ENCODE peak calls at places on chromosomes 11 and 22, in five cellular contexts. One of them, this sample, is unnamed.

GRCh38 chr11:93005239-93005638 is 35.8 kb downstream of the MTNR1B start:
- DNase-seq in H1: no peak
- DNase-seq in GM12891: no peak
- DNase-seq in K562: no peak
- DNase-seq in HepG2: no peak
- DNase-seq in this sample: no peak

GRCh38 chr22:42065408-42066132 is 5.0 kb downstream of the NAGA start:
- DNase-seq in H1: peak
- DNase-seq in GM12891: no peak
- DNase-seq in K562: no peak
- DNase-seq in HepG2: no peak
- DNase-seq in this sample: no peak

GRCh38 chr22:26763633-26764295 is 106.4 kb downstream of the MIAT start:
- DNase-seq in H1: no peak
- DNase-seq in GM12891: no peak
- DNase-seq in K562: no peak
- DNase-seq in HepG2: peak
- DNase-seq in this sample: no peak

GRCh38 chr11:19808076-19808911 is 95.7 kb downstream of the NAV2 start:
- DNase-seq in H1: no peak
- DNase-seq in GM12891: no peak
- DNase-seq in K562: no peak
- DNase-seq in HepG2: no peak
- DNase-seq in this sample: no peak

GRCh38 chr11:68677432-68677831 is 6.9 kb upstream of the GAL start:
- DNase-seq in H1: no peak
- DNase-seq in GM12891: no peak
- DNase-seq in K562: peak
- DNase-seq in HepG2: peak
- DNase-seq in this sample: no peak

GRCh38 chr11:58688779-58689503 is 42.8 kb downstream of the GLYAT start:
- DNase-seq in H1: no peak
- DNase-seq in GM12891: no peak
- DNase-seq in K562: no peak
- DNase-seq in HepG2: no peak
- DNase-seq in this sample: no peak

GRCh38 chr11:6319879-6320410 is 356 bp downstream of the CAVIN3 start:
- DNase-seq in H1: no peak
- DNase-seq in GM12891: peak
- DNase-seq in K562: peak
- DNase-seq in HepG2: no peak
- DNase-seq in this sample: peak

GRCh38 chr11:15055620-15056356 is 17.6 kb upstream of the CALCB start:
- DNase-seq in H1: no peak
- DNase-seq in GM12891: no peak
- DNase-seq in K562: no peak
- DNase-seq in HepG2: no peak
- DNase-seq in this sample: no peak

GRCh38 chr11:134357545-134357839 is 25.7 kb downstream of the GLB1L2 start:
- DNase-seq in H1: no peak
- DNase-seq in GM12891: no peak
- DNase-seq in K562: no peak
- DNase-seq in HepG2: no peak
- DNase-seq in this sample: no peak

GRCh38 chr11:57903441-57904123 is 120.1 kb upstream of the OR9Q1 start:
- DNase-seq in H1: no peak
- DNase-seq in GM12891: peak
- DNase-seq in K562: peak
- DNase-seq in HepG2: no peak
- DNase-seq in this sample: peak

GRCh38 chr11:6647282-6647679 is 8.3 kb downstream of the DCHS1 start:
- DNase-seq in H1: no peak
- DNase-seq in GM12891: no peak
- DNase-seq in K562: no peak
- DNase-seq in HepG2: no peak
- DNase-seq in this sample: no peak

GRCh38 chr11:134564472-134565200 is 152.6 kb upstream of the B3GAT1 start:
- DNase-seq in H1: peak
- DNase-seq in GM12891: no peak
- DNase-seq in K562: no peak
- DNase-seq in HepG2: no peak
- DNase-seq in this sample: no peak

GRCh38 chr11:119912214-119912613 is 183.2 kb upstream of the NECTIN1 start:
- DNase-seq in H1: no peak
- DNase-seq in GM12891: no peak
- DNase-seq in K562: no peak
- DNase-seq in HepG2: no peak
- DNase-seq in this sample: no peak

GRCh38 chr11:131430466-131431176 is 60.2 kb downstream of the NTM start:
- DNase-seq in H1: no peak
- DNase-seq in GM12891: no peak
- DNase-seq in K562: no peak
- DNase-seq in HepG2: no peak
- DNase-seq in this sample: no peak

GRCh38 chr11:76795936-76796441 is 12.8 kb downstream of the TSKU start:
- DNase-seq in H1: no peak
- DNase-seq in GM12891: no peak
- DNase-seq in K562: no peak
- DNase-seq in HepG2: no peak
- DNase-seq in this sample: no peak

GRCh38 chr22:27309713-27310112 is 491.8 kb downstream of the MN1 start:
- DNase-seq in H1: no peak
- DNase-seq in GM12891: no peak
- DNase-seq in K562: no peak
- DNase-seq in HepG2: no peak
- DNase-seq in this sample: no peak

GRCh38 chr22:48491451-48491941 is 1336.2 kb downstream of the BRD1 start:
- DNase-seq in H1: no peak
- DNase-seq in GM12891: no peak
- DNase-seq in K562: no peak
- DNase-seq in HepG2: no peak
- DNase-seq in this sample: no peak

GRCh38 chr11:61773356-61773755 is 19.0 kb downstream of the TMEM258 start:
- DNase-seq in H1: no peak
- DNase-seq in GM12891: no peak
- DNase-seq in K562: no peak
- DNase-seq in HepG2: no peak
- DNase-seq in this sample: no peak

GRCh38 chr22:42511401-42511891 is 8.2 kb downstream of the RRP7A start:
- DNase-seq in H1: no peak
- DNase-seq in GM12891: no peak
- DNase-seq in K562: no peak
- DNase-seq in HepG2: no peak
- DNase-seq in this sample: no peak

GRCh38 chr22:23180301-23180892 is at the start of gene BCR:
- DNase-seq in H1: no peak
- DNase-seq in GM12891: peak
- DNase-seq in K562: no peak
- DNase-seq in HepG2: no peak
- DNase-seq in this sample: peak

GRCh38 chr22:45995405-45996101 is 18.6 kb upstream of the WNT7B start:
- DNase-seq in H1: no peak
- DNase-seq in GM12891: no peak
- DNase-seq in K562: no peak
- DNase-seq in HepG2: no peak
- DNase-seq in this sample: no peak

GRCh38 chr11:76236092-76237026 is 30.1 kb upstream of the WNT11 start:
- DNase-seq in H1: peak
- DNase-seq in GM12891: peak
- DNase-seq in K562: peak
- DNase-seq in HepG2: no peak
- DNase-seq in this sample: peak

GRCh38 chr11:122213111-122213510 is 97.1 kb upstream of the BLID start:
- DNase-seq in H1: no peak
- DNase-seq in GM12891: no peak
- DNase-seq in K562: no peak
- DNase-seq in HepG2: no peak
- DNase-seq in this sample: no peak

GRCh38 chr11:120057595-120058581 is 80.0 kb downstream of the TRIM29 start:
- DNase-seq in H1: peak
- DNase-seq in GM12891: no peak
- DNase-seq in K562: no peak
- DNase-seq in HepG2: peak
- DNase-seq in this sample: no peak

GRCh38 chr11:64765291-64765803 is 5.6 kb upstream of the PYGM start:
- DNase-seq in H1: no peak
- DNase-seq in GM12891: no peak
- DNase-seq in K562: no peak
- DNase-seq in HepG2: no peak
- DNase-seq in this sample: no peak
- TF ChIP-seq POLR2AphosphoS5 in H1: peak
- TF ChIP-seq POLR2AphosphoS5 in GM12891: peak
- TF ChIP-seq POLR2AphosphoS5 in K562: no peak
- TF ChIP-seq POLR2AphosphoS5 in HepG2: no peak
- TF ChIP-seq POLR2AphosphoS5 in this sample: peak

DNA sequence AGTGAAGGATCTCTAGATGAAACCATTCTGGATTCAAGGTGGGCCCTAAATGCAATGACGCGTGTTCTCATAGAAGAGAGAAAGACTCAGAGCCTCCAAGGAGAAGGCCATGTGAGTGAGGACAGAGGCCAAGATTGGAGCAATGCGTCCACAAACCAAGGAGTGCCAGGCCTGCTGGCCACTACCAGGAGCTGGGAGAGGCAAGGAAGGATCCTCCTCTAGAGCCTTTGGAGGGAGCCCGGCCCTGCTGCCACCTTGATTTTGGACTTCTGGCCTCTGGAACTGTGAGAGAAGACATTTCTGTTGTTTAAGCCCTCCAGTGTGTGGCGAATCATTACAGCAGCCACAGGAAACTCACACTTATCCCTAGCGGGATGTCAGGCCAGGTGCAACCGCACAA is 52.7 kb upstream of the SHANK2 start:
- DNase-seq in H1: peak
- DNase-seq in GM12891: no peak
- DNase-seq in K562: no peak
- DNase-seq in HepG2: no peak
- DNase-seq in this sample: no peak
- TF ChIP-seq TAF1 in H1: no peak
- TF ChIP-seq TAF1 in GM12891: no peak
- TF ChIP-seq TAF1 in K562: no peak
- TF ChIP-seq TAF1 in HepG2: no peak
- TF ChIP-seq TAF1 in this sample: no peak

GRCh38 chr22:29030016-29030617 is 31.5 kb downstream of the C22orf31 start:
- DNase-seq in H1: no peak
- DNase-seq in GM12891: no peak
- DNase-seq in K562: no peak
- DNase-seq in HepG2: peak
- DNase-seq in this sample: no peak

GRCh38 chr22:29032014-29032475 is 29.6 kb downstream of the C22orf31 start:
- DNase-seq in H1: no peak
- DNase-seq in GM12891: no peak
- DNase-seq in K562: no peak
- DNase-seq in HepG2: peak
- DNase-seq in this sample: no peak

GRCh38 chr22:29032584-29032983 is 29.0 kb downstream of the C22orf31 start:
- DNase-seq in H1: no peak
- DNase-seq in GM12891: no peak
- DNase-seq in K562: no peak
- DNase-seq in HepG2: no peak
- DNase-seq in this sample: no peak

GRCh38 chr22:29030618-29031235 is 30.9 kb downstream of the C22orf31 start:
- DNase-seq in H1: peak
- DNase-seq in GM12891: no peak
- DNase-seq in K562: peak
- DNase-seq in HepG2: peak
- DNase-seq in this sample: no peak

DNA sequence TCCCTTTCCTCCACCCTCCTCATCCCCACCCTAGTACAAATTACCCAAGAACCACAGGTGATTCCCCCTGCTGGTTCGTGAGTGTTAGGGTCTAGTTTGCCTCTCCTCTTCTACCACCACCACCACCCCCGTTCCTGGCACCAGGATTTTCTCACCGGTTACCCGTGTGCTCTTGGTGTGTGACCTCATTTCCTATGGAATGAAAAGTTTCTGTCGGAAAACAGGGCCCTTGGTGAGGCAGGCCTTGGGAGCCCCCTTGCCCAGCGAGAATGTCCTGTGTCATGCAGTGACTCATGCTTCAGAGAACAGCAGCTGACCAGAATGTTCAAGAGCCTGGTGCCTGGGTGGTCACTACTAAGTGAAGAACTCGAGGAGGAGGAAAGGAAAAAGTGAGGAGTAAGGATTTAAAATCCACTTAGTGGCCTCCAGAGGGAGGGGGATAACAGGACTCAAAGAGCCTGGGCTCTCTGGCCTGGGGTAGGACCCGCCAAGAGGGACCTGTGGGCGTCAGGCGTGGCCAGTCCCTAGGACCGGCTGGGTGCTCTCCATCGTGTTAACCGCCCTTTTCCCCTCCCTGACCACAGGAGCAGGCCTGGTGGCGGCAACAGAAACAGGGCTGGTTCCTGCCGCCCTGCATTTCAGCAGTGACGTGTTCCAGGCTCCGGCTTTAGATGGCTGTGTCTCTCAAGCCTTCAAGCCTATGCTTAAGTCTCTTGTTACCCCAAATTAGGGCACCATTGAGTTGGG is 30.2 kb downstream of the C22orf31 start:
- DNase-seq in H1: peak
- DNase-seq in GM12891: no peak
- DNase-seq in K562: peak
- DNase-seq in HepG2: peak
- DNase-seq in this sample: no peak
- TF ChIP-seq POLR2AphosphoS5 in H1: no peak
- TF ChIP-seq POLR2AphosphoS5 in GM12891: no peak
- TF ChIP-seq POLR2AphosphoS5 in K562: no peak
- TF ChIP-seq POLR2AphosphoS5 in HepG2: no peak
- TF ChIP-seq POLR2AphosphoS5 in this sample: no peak

GRCh38 chr11:22775248-22775647 is 54.4 kb downstream of the SVIP start:
- DNase-seq in H1: no peak
- DNase-seq in GM12891: no peak
- DNase-seq in K562: no peak
- DNase-seq in HepG2: no peak
- DNase-seq in this sample: no peak

GRCh38 chr11:22779850-22780249 is 49.8 kb downstream of the SVIP start:
- DNase-seq in H1: no peak
- DNase-seq in GM12891: no peak
- DNase-seq in K562: no peak
- DNase-seq in HepG2: peak
- DNase-seq in this sample: no peak

GRCh38 chr11:22780914-22781593 is 48.5 kb downstream of the SVIP start:
- DNase-seq in H1: no peak
- DNase-seq in GM12891: no peak
- DNase-seq in K562: no peak
- DNase-seq in HepG2: no peak
- DNase-seq in this sample: no peak

GRCh38 chr11:22774716-22775115 is 54.9 kb downstream of the SVIP start:
- DNase-seq in H1: no peak
- DNase-seq in GM12891: no peak
- DNase-seq in K562: no peak
- DNase-seq in HepG2: no peak
- DNase-seq in this sample: no peak

DNA sequence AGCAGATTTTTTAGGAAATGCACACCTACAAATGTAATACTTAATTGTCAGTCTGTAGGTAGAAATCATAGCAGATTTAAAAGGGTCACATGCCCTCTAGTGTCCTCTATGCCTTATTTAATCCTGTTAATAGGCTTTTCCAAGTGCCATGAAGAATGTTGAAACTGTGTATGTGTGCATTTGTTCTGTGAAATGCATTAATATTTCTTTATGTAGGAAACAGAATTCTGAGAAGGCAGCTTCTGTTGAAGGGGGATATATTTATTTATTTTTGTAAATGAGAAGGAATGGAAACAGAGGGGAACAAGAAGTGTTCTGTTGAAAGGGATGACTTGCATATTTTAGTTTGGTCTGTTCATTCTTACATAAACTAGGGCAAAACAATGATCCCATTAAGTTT is 51.0 kb downstream of the SVIP start:
- DNase-seq in H1: no peak
- DNase-seq in GM12891: no peak
- DNase-seq in K562: no peak
- DNase-seq in HepG2: peak
- DNase-seq in this sample: no peak
- TF ChIP-seq TAF1 in H1: no peak
- TF ChIP-seq TAF1 in GM12891: no peak
- TF ChIP-seq TAF1 in K562: no peak
- TF ChIP-seq TAF1 in HepG2: no peak
- TF ChIP-seq TAF1 in this sample: no peak

This sample was measured in GM12892.